ENCODE peak calls at places on chromosomes 3 and 15, in seven cellular contexts. One of them, this sample, is unnamed.

GRCh38 chr15:57610130-57610529 is 18.4 kb downstream of the MYZAP start:
- DNase-seq in bronchial epithelial cell: peak
- DNase-seq in stomach: peak
- DNase-seq in fibroblast of the aortic adventitia: peak
- DNase-seq in prostate gland: peak
- DNase-seq in A549: peak
- DNase-seq in GM06990: no peak
- DNase-seq in this sample: no peak

GRCh38 chr3:164458986-164459385 is 619.3 kb downstream of the SI start:
- DNase-seq in bronchial epithelial cell: peak
- DNase-seq in stomach: no peak
- DNase-seq in fibroblast of the aortic adventitia: peak
- DNase-seq in prostate gland: no peak
- DNase-seq in A549: no peak
- DNase-seq in GM06990: no peak
- DNase-seq in this sample: no peak

GRCh38 chr3:8406479-8406878 is 95.1 kb upstream of the LMCD1 start:
- DNase-seq in bronchial epithelial cell: no peak
- DNase-seq in stomach: no peak
- DNase-seq in fibroblast of the aortic adventitia: no peak
- DNase-seq in prostate gland: no peak
- DNase-seq in A549: no peak
- DNase-seq in GM06990: no peak
- DNase-seq in this sample: no peak

GRCh38 chr15:33834892-33835730 is 133.2 kb upstream of the CHRM5 start:
- DNase-seq in bronchial epithelial cell: no peak
- DNase-seq in stomach: no peak
- DNase-seq in fibroblast of the aortic adventitia: no peak
- DNase-seq in prostate gland: no peak
- DNase-seq in A549: no peak
- DNase-seq in GM06990: no peak
- DNase-seq in this sample: no peak

GRCh38 chr3:38151667-38152265 is 13.3 kb downstream of the MYD88 start:
- DNase-seq in bronchial epithelial cell: peak
- DNase-seq in stomach: peak
- DNase-seq in fibroblast of the aortic adventitia: peak
- DNase-seq in prostate gland: no peak
- DNase-seq in A549: no peak
- DNase-seq in GM06990: no peak
- DNase-seq in this sample: no peak

GRCh38 chr15:73631915-73632669 is 1.1 kb downstream of the NPTN start:
- DNase-seq in bronchial epithelial cell: peak
- DNase-seq in stomach: no peak
- DNase-seq in fibroblast of the aortic adventitia: peak
- DNase-seq in prostate gland: peak
- DNase-seq in A549: peak
- DNase-seq in GM06990: no peak
- DNase-seq in this sample: peak

GRCh38 chr15:32641517-32642059 is at the start of gene SCG5:
- DNase-seq in bronchial epithelial cell: peak
- DNase-seq in stomach: no peak
- DNase-seq in fibroblast of the aortic adventitia: no peak
- DNase-seq in prostate gland: no peak
- DNase-seq in A549: no peak
- DNase-seq in GM06990: no peak
- DNase-seq in this sample: peak

GRCh38 chr15:68617001-68617400 is 38.2 kb downstream of the CORO2B start:
- DNase-seq in bronchial epithelial cell: no peak
- DNase-seq in stomach: no peak
- DNase-seq in fibroblast of the aortic adventitia: no peak
- DNase-seq in prostate gland: no peak
- DNase-seq in A549: no peak
- DNase-seq in GM06990: no peak
- DNase-seq in this sample: no peak

GRCh38 chr15:85825719-85826118 is 31.0 kb upstream of the KLHL25 start:
- DNase-seq in bronchial epithelial cell: no peak
- DNase-seq in stomach: no peak
- DNase-seq in fibroblast of the aortic adventitia: no peak
- DNase-seq in prostate gland: peak
- DNase-seq in A549: no peak
- DNase-seq in GM06990: no peak
- DNase-seq in this sample: no peak

GRCh38 chr3:79278681-79279080 is 489.1 kb downstream of the ROBO1 start:
- DNase-seq in bronchial epithelial cell: no peak
- DNase-seq in stomach: no peak
- DNase-seq in fibroblast of the aortic adventitia: no peak
- DNase-seq in prostate gland: no peak
- DNase-seq in A549: no peak
- DNase-seq in GM06990: no peak
- DNase-seq in this sample: no peak

GRCh38 chr3:115790759-115791158 is 167.4 kb downstream of the GAP43 start:
- DNase-seq in bronchial epithelial cell: peak
- DNase-seq in stomach: no peak
- DNase-seq in fibroblast of the aortic adventitia: peak
- DNase-seq in prostate gland: no peak
- DNase-seq in A549: peak
- DNase-seq in GM06990: no peak
- DNase-seq in this sample: no peak

GRCh38 chr3:112767177-112767576 is 79.5 kb downstream of the CD200R1L start:
- DNase-seq in bronchial epithelial cell: no peak
- DNase-seq in stomach: no peak
- DNase-seq in fibroblast of the aortic adventitia: peak
- DNase-seq in prostate gland: no peak
- DNase-seq in A549: no peak
- DNase-seq in GM06990: peak
- DNase-seq in this sample: no peak
- TF ChIP-seq CTCF in bronchial epithelial cell: no peak
- TF ChIP-seq CTCF in stomach: no peak
- TF ChIP-seq CTCF in fibroblast of the aortic adventitia: no peak
- TF ChIP-seq CTCF in prostate gland: no peak
- TF ChIP-seq CTCF in A549: no peak
- TF ChIP-seq CTCF in GM06990: no peak
- TF ChIP-seq CTCF in this sample: no peak

DNA sequence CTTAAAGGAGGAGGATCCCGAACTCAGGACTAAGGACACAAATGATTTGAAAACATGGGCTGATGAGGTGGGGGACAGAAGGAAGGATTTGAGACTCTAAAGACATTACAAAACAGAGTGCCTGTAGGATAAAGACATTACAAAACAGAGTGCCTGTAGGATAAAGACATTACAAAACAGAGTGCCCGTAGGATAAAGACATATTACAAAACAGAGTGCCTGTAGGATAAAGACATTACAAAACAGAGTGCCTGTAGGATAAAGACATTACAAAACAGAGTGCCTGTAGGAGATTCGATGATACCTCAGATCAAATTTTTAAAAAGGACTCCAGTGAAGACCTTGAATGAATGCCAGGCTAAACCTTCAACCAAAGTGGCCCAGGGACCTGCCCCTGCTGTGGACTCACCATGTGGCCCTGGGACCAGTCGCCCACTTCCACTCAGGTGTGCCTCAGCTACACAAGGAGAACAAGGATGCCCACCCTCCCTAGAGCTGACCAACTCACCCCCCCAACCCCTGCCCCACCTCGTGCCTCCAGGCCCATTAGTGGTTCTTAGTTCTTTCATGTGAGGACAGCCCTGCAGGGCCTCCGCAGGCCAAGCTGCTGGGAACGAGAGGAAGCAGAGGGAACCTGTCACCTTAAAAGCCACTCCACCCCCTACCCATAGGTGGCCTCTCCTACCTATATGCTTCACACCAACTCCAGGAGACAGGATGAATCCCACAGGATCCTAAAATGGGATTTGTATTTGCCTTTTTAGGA is 59.8 kb downstream of the SH3BP5 start:
- DNase-seq in bronchial epithelial cell: no peak
- DNase-seq in stomach: no peak
- DNase-seq in fibroblast of the aortic adventitia: no peak
- DNase-seq in prostate gland: no peak
- DNase-seq in A549: no peak
- DNase-seq in GM06990: no peak
- DNase-seq in this sample: no peak
- TF ChIP-seq CTCF in bronchial epithelial cell: no peak
- TF ChIP-seq CTCF in stomach: no peak
- TF ChIP-seq CTCF in fibroblast of the aortic adventitia: no peak
- TF ChIP-seq CTCF in prostate gland: no peak
- TF ChIP-seq CTCF in A549: no peak
- TF ChIP-seq CTCF in GM06990: no peak
- TF ChIP-seq CTCF in this sample: no peak

DNA sequence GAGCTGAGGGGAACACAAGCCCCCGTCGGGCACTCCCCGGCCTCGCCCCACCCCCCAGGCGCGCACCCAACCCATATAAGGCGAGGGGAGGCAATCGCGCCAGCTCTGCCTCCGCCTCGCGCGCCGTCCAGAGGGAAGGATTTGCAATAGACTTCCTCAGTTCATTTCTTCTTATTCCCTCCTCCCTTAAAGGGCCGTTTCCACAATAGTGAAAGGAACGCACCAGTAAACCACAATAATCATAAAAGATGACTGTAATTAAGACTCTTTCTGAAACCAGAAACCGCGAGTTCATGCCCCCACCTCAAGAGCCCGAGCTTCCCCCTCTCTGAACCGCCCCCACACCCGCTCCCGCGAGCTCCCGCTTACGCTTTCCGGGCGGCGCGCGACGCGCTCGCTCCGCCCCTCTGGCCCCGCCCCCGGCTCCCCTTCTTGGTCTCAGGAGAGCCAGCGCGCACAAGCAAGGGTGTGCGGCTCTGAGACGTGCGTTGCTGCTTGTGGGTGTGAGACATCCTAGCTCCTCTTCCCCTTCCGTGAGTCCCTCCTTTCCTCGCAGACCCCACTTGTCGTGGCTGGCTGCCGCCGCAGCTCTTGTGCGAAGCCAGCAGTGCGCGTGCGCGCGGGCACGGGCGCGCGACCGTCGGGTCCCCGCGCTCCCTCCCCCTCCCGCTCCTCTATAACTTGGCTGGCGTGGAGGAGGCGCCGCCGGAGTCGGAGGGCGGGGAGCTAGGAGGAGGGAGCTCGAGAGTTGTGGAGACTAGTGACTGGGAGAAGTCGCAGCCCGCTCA is at the start of gene DIPK2A:
- DNase-seq in bronchial epithelial cell: peak
- DNase-seq in stomach: peak
- DNase-seq in fibroblast of the aortic adventitia: peak
- DNase-seq in prostate gland: peak
- DNase-seq in A549: peak
- DNase-seq in GM06990: peak
- DNase-seq in this sample: peak
- TF ChIP-seq CTCF in bronchial epithelial cell: no peak
- TF ChIP-seq CTCF in stomach: no peak
- TF ChIP-seq CTCF in fibroblast of the aortic adventitia: peak
- TF ChIP-seq CTCF in prostate gland: no peak
- TF ChIP-seq CTCF in A549: no peak
- TF ChIP-seq CTCF in GM06990: no peak
- TF ChIP-seq CTCF in this sample: no peak

GRCh38 chr15:94441782-94442181 is 210.4 kb downstream of the MCTP2 start:
- DNase-seq in bronchial epithelial cell: no peak
- DNase-seq in stomach: no peak
- DNase-seq in fibroblast of the aortic adventitia: no peak
- DNase-seq in prostate gland: no peak
- DNase-seq in A549: no peak
- DNase-seq in GM06990: no peak
- DNase-seq in this sample: no peak

GRCh38 chr15:94443156-94443555 is 211.8 kb downstream of the MCTP2 start:
- DNase-seq in bronchial epithelial cell: no peak
- DNase-seq in stomach: no peak
- DNase-seq in fibroblast of the aortic adventitia: no peak
- DNase-seq in prostate gland: no peak
- DNase-seq in A549: no peak
- DNase-seq in GM06990: no peak
- DNase-seq in this sample: no peak

GRCh38 chr15:94446441-94446840 is 215.1 kb downstream of the MCTP2 start:
- DNase-seq in bronchial epithelial cell: no peak
- DNase-seq in stomach: no peak
- DNase-seq in fibroblast of the aortic adventitia: no peak
- DNase-seq in prostate gland: no peak
- DNase-seq in A549: no peak
- DNase-seq in GM06990: no peak
- DNase-seq in this sample: no peak

GRCh38 chr15:94451461-94451860 is 220.1 kb downstream of the MCTP2 start:
- DNase-seq in bronchial epithelial cell: peak
- DNase-seq in stomach: no peak
- DNase-seq in fibroblast of the aortic adventitia: no peak
- DNase-seq in prostate gland: no peak
- DNase-seq in A549: no peak
- DNase-seq in GM06990: no peak
- DNase-seq in this sample: no peak

DNA sequence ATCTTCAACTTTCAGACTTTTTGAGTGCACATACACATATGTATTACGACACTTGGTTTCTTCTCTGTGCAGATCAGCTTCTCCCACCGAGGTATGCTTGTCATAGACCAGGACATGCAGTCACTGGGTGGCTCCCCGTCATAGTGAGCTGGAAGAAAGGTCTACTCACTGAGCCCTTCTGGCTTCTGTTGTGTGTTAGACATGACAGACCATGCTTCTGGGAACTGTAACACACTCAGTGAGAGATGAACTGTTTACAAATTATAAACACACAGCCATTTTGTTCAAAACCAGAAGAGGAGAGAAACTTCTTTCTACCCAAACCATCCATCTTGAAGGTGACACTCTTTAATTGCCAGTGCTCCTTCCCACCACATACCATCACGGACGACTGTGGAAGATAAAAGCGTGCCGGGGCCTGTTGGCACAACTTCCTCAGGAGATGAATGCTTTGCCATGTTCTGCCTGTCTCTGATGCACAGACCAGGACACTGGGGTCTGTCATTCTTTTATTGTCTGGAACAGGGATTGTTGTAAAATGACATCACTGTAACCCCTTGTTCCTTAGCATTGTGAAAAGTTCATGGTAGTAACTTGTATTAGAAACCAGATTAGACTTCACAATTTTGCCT is 214.3 kb downstream of the MCTP2 start:
- DNase-seq in bronchial epithelial cell: peak
- DNase-seq in stomach: no peak
- DNase-seq in fibroblast of the aortic adventitia: no peak
- DNase-seq in prostate gland: no peak
- DNase-seq in A549: no peak
- DNase-seq in GM06990: no peak
- DNase-seq in this sample: no peak
- TF ChIP-seq CTCF in bronchial epithelial cell: no peak
- TF ChIP-seq CTCF in stomach: no peak
- TF ChIP-seq CTCF in fibroblast of the aortic adventitia: no peak
- TF ChIP-seq CTCF in prostate gland: no peak
- TF ChIP-seq CTCF in A549: no peak
- TF ChIP-seq CTCF in GM06990: no peak
- TF ChIP-seq CTCF in this sample: no peak

DNA sequence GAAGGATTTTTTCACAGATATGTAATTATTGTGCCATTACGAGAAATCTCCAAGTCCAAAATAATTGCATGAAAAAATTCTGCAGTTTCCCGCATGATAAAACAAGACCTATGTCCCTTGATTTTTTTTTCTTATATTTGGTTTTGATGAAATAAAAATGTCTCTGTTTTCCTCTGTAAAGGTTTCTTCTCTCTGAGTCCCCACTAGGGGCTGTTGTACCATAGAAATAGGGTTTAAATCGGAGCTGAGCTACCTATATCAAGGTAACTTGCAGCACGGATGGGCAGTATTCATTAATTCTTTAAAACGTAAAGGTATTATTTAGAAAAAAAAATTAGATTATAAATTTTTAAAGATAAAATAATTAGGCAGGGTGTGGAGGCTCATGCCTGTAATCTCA is 66.6 kb upstream of the IGF1R start:
- DNase-seq in bronchial epithelial cell: peak
- DNase-seq in stomach: no peak
- DNase-seq in fibroblast of the aortic adventitia: no peak
- DNase-seq in prostate gland: no peak
- DNase-seq in A549: no peak
- DNase-seq in GM06990: no peak
- DNase-seq in this sample: no peak
- TF ChIP-seq CTCF in bronchial epithelial cell: no peak
- TF ChIP-seq CTCF in stomach: peak
- TF ChIP-seq CTCF in fibroblast of the aortic adventitia: no peak
- TF ChIP-seq CTCF in prostate gland: no peak
- TF ChIP-seq CTCF in A549: peak
- TF ChIP-seq CTCF in GM06990: peak
- TF ChIP-seq CTCF in this sample: peak